ENCODE peak calls at places on chromosomes 2 and 18, in ten cellular contexts. G, A, I, Z, C, P, U, J, B and L are unnamed samples.

GRCh38 chr18:58277457-58277739 is 233.4 kb downstream of the NEDD4L start:
- DNase-seq in G (no peak), A (no peak), I (no peak), Z (no peak), C (no peak), P (no peak), U (no peak), J (no peak), B (no peak), L (no peak)

GRCh38 chr18:9841752-9842151 is 44.0 kb upstream of the TXNDC2 start:
- DNase-seq in G (no peak), A (no peak), I (no peak), Z (no peak), C (no peak), P (no peak), U (no peak), J (no peak), B (no peak), L (no peak)

GRCh38 chr2:101341901-101342624 is 33.6 kb upstream of the RNF149 start:
- DNase-seq in G (peak; percentile 79), A (peak; percentile 77), I (peak; percentile 64), Z (peak; percentile 95), C (peak; percentile 48), P (peak; percentile 84), U (peak; percentile 60), J (peak; percentile 86), B (peak; percentile 53), L (peak; percentile 42)

GRCh38 chr2:38218995-38219394 is 143.0 kb upstream of the CYP1B1 start:
- DNase-seq in G (no peak), A (no peak), I (no peak), Z (no peak), C (no peak), P (no peak), U (no peak), J (no peak), B (no peak), L (no peak)

GRCh38 chr2:127515383-127515915 is 10.8 kb downstream of the IWS1 start:
- DNase-seq in G (no peak), A (no peak), I (no peak), Z (peak; percentile 8), C (no peak), P (no peak), U (no peak), J (no peak), B (no peak), L (no peak)

GRCh38 chr2:68177541-68177940 is 19.9 kb downstream of the PNO1 start:
- DNase-seq in G (no peak), A (no peak), I (no peak), Z (no peak), C (no peak), P (no peak), U (no peak), J (no peak), B (no peak), L (no peak)

GRCh38 chr2:28300489-28300888 is 92.2 kb upstream of the FOSL2 start:
- DNase-seq in G (no peak), A (no peak), I (no peak), Z (no peak), C (no peak), P (no peak), U (no peak), J (no peak), B (peak; percentile 29), L (peak; percentile 54)

GRCh38 chr2:237798236-237799059 is at the start of gene RBM44:
- DNase-seq in G (no peak), A (no peak), I (no peak), Z (peak; percentile 66), C (no peak), P (no peak), U (no peak), J (no peak), B (no peak), L (no peak)

GRCh38 chr2:1504311-1504750 is 91.1 kb downstream of the TPO start:
- DNase-seq in G (no peak), A (no peak), I (no peak), Z (no peak), C (no peak), P (no peak), U (no peak), J (no peak), B (no peak), L (no peak)

GRCh38 chr2:1505031-1505441 is 91.8 kb downstream of the TPO start:
- DNase-seq in G (no peak), A (no peak), I (no peak), Z (no peak), C (no peak), P (no peak), U (no peak), J (no peak), B (no peak), L (no peak)

GRCh38 chr2:1501991-1502390 is 88.7 kb downstream of the TPO start:
- DNase-seq in G (no peak), A (no peak), I (no peak), Z (no peak), C (no peak), P (no peak), U (no peak), J (no peak), B (no peak), L (no peak)

GRCh38 chr2:1502891-1503304 is 89.6 kb downstream of the TPO start:
- DNase-seq in G (no peak), A (no peak), I (no peak), Z (no peak), C (no peak), P (no peak), U (no peak), J (no peak), B (no peak), L (no peak)

GRCh38 chr2:1503471-1504310 is 90.4 kb downstream of the TPO start:
- DNase-seq in G (no peak), A (no peak), I (no peak), Z (no peak), C (no peak), P (no peak), U (no peak), J (no peak), B (no peak), L (no peak)
- TF ChIP-seq CTCF in G (no peak), A (no peak), I (no peak), Z (no peak), C (no peak), P (no peak), U (no peak), J (no peak), B (no peak), L (no peak)

GRCh38 chr2:24961903-24962302 is 9.9 kb downstream of the DNAJC27 start:
- DNase-seq in G (no peak), A (no peak), I (no peak), Z (no peak), C (no peak), P (no peak), U (no peak), J (no peak), B (no peak), L (no peak)
- TF ChIP-seq CTCF in G (no peak), A (no peak), I (no peak), Z (no peak), C (no peak), P (no peak), U (no peak), J (no peak), B (no peak), L (no peak)

GRCh38 chr2:176639016-176639343 is 369.7 kb downstream of the MTX2 start:
- DNase-seq in G (no peak), A (no peak), I (no peak), Z (no peak), C (no peak), P (no peak), U (no peak), J (no peak), B (no peak), L (no peak)

GRCh38 chr2:176636376-176636775 is 367.1 kb downstream of the MTX2 start:
- DNase-seq in G (no peak), A (no peak), I (no peak), Z (no peak), C (no peak), P (no peak), U (no peak), J (no peak), B (no peak), L (no peak)

GRCh38 chr2:176637134-176637496 is 367.9 kb downstream of the MTX2 start:
- DNase-seq in G (no peak), A (no peak), I (no peak), Z (no peak), C (no peak), P (no peak), U (no peak), J (no peak), B (no peak), L (no peak)

GRCh38 chr2:176637497-176638166 is 368.4 kb downstream of the MTX2 start:
- DNase-seq in G (no peak), A (peak; percentile 34), I (peak; percentile 75), Z (peak; percentile 74), C (no peak), P (peak; percentile 63), U (no peak), J (peak; percentile 56), B (peak; percentile 29), L (no peak)

GRCh38 chr2:176638167-176639015 is 369.1 kb downstream of the MTX2 start:
- DNase-seq in G (peak; percentile 78), A (peak; percentile 70), I (peak; percentile 69), Z (peak; percentile 74), C (peak; percentile 46), P (peak; percentile 87), U (no peak), J (peak; percentile 78), B (peak; percentile 52), L (no peak)
- TF ChIP-seq CTCF in G (peak; percentile 63), A (peak; percentile 86), I (peak; percentile 96), Z (peak; percentile 87), C (peak; percentile 72), P (peak; percentile 91), U (peak; percentile 53), J (peak; percentile 78), B (peak; percentile 41), L (peak; percentile 65)

GRCh38 chr2:31384771-31385276 is 29.7 kb downstream of the XDH start:
- DNase-seq in G (no peak), A (no peak), I (peak; percentile 97), Z (no peak), C (no peak), P (peak; percentile 72), U (peak; percentile 75), J (no peak), B (peak; percentile 92), L (peak; percentile 82)
- TF ChIP-seq CTCF in G (no peak), A (no peak), I (no peak), Z (no peak), C (no peak), P (no peak), U (no peak), J (no peak), B (no peak), L (no peak)